ENCODE peak calls at places on chromosomes 11 and 22, in nine cellular contexts. H, K, M, N, Q, O, B, R and L are unnamed samples.

GRCh38 chr11:67033661-67034166 is 10.8 kb downstream of the SYT12 start:
- DNase-seq in M (no peak), K (no peak), R (no peak), B (peak; percentile 99), O (no peak), N (no peak), H (no peak), Q (no peak), L (no peak)

GRCh38 chr11:46686886-46687810 is 13.3 kb downstream of the ARHGAP1 start:
- DNase-seq in N (no peak), B (peak; percentile 91), R (no peak), Q (no peak), K (no peak), M (no peak), H (no peak), O (no peak), L (no peak)

GRCh38 chr22:23818541-23818940 is 20.3 kb downstream of the DERL3 start:
- DNase-seq in B (no peak), Q (no peak), R (peak; percentile 33), M (no peak), O (no peak), H (no peak), N (no peak), K (no peak), L (no peak)

GRCh38 chr11:67649634-67650540 is 643 bp downstream of the ACY3 start:
- DNase-seq in H (no peak), M (no peak), R (no peak), B (no peak), Q (no peak), K (peak; percentile 56), N (no peak), O (no peak), L (no peak)

GRCh38 chr11:22763166-22763565 is 66.4 kb downstream of the SVIP start:
- DNase-seq in M (no peak), Q (no peak), N (no peak), K (no peak), O (no peak), B (no peak), R (no peak), H (no peak), L (no peak)

GRCh38 chr11:31806944-31807790 is 4.0 kb downstream of the PAX6 start:
- DNase-seq in M (no peak), B (no peak), O (no peak), K (no peak), N (no peak), Q (no peak), H (no peak), R (no peak), L (no peak)

GRCh38 chr22:45312856-45313255 is 3.1 kb downstream of the FAM118A start:
- DNase-seq in B (no peak), H (no peak), M (no peak), R (no peak), Q (no peak), O (no peak), N (no peak), K (no peak), L (no peak)

GRCh38 chr11:27242591-27242990 is 120.4 kb downstream of the CCDC34 start:
- DNase-seq in O (no peak), K (no peak), H (no peak), Q (no peak), M (no peak), R (no peak), N (no peak), B (peak; percentile 46), L (no peak)

GRCh38 chr11:103222801-103223200 is 113.6 kb downstream of the DYNC2H1 start:
- DNase-seq in B (peak; percentile 20), R (no peak), Q (no peak), H (no peak), O (no peak), K (no peak), N (no peak), M (no peak), L (no peak)

GRCh38 chr11:3903207-3903896 is 47.9 kb downstream of the STIM1 start:
- DNase-seq in K (no peak), R (no peak), M (no peak), O (no peak), H (no peak), Q (no peak), N (no peak), B (no peak), L (no peak)

GRCh38 chr22:36741204-36741793 is 34.6 kb downstream of the IFT27 start:
- DNase-seq in O (no peak), H (no peak), Q (no peak), R (no peak), K (peak; percentile 10), N (no peak), M (peak; percentile 14), B (no peak), L (no peak)

GRCh38 chr11:7965386-7965785 is at the start of gene NLRP10:
- DNase-seq in Q (no peak), K (no peak), O (no peak), M (no peak), R (no peak), B (peak; percentile 95), H (no peak), N (no peak), L (no peak)

GRCh38 chr11:7967826-7968225 is 2.6 kb upstream of the NLRP10 start:
- DNase-seq in N (no peak), B (peak; percentile 74), H (no peak), M (no peak), Q (no peak), K (no peak), R (no peak), O (no peak), L (no peak)

GRCh38 chr11:7964873-7965272 is 374 bp downstream of the NLRP10 start:
- DNase-seq in O (no peak), H (no peak), M (no peak), K (no peak), B (peak; percentile 90), Q (no peak), N (no peak), R (no peak), L (no peak)

GRCh38 chr11:7968686-7969085 is 3.4 kb upstream of the NLRP10 start:
- DNase-seq in R (no peak), Q (no peak), N (no peak), H (no peak), B (peak; percentile 58), O (no peak), M (no peak), K (no peak), L (no peak)

DNA sequence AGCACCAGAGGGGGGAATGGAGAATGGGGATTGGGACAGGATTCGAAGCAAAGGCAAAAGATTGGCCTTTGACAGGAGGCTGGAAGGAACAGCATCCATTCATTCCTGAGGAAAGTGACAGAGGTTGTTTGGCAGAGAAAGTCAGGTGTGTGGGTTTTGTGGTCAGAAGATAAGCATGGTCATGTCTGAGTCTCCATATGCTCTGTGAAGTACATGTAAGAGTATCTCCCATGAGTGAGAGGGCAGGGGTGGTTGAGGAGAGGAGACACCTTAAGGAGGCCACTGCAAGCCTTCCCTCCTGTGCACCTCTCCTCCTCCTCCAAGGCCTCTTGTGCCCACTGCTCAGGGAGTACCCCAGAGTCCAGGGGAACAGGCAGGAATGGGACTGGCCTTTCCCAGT is 1.9 kb upstream of the NLRP10 start:
- DNase-seq in H (no peak), M (no peak), Q (no peak), O (no peak), R (no peak), B (peak; percentile 52), K (no peak), N (no peak), L (no peak)
- H3K4me1 ChIP-seq in H (no peaks in the 10 kb centered on the region), M (no peaks in the 10 kb centered on the region), Q (no peaks in the 10 kb centered on the region), O (no peaks in the 10 kb centered on the region), R (no peaks in the 10 kb centered on the region), B (peaks cover 32% of the 10 kb centered on the region), K (no peaks in the 10 kb centered on the region), N (no peaks in the 10 kb centered on the region), L (no peaks in the 10 kb centered on the region)

DNA sequence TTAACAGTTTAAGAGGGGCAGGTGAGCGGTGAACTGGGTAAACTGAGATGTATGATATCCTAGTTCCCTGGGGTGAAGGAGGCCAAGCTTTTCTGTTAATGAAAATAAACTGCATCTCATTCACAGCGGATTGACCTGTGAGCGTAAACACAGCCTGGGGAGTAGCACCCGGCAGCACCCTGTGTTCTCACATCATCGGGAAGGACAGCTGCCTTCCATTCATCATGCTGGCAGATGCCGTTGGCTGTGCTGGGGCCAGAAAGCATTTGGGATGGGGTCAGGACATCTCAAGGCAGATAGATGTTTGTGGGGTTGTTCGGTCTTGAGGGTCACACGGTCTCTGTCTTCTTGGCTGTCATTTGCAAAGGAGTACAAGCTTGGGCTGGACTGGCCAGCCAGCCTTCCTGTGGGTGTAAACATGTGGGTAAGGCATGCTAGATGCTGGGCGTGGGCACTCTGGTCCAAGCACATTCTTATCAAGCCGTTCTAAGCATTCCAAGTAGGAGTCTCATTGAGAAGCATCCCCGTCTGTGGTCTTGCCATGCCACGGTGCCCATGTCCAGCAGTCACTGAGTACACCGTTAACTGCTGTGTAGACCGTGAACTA is 81.3 kb downstream of the TBC1D22A start:
- DNase-seq in B (peak; percentile 45), M (no peak), O (no peak), R (no peak), N (no peak), K (no peak), H (no peak), Q (no peak), L (no peak)
- H3K27ac ChIP-seq in B (no peak overlapping the region), M (no peak overlapping the region), O (no peak overlapping the region), R (no peak overlapping the region), N (no peak overlapping the region), K (no peak overlapping the region), H (no peak overlapping the region), Q (no peak overlapping the region), L (no peak overlapping the region)

GRCh38 chr11:2362414-2362813 is 14.7 kb upstream of the CD81 start:
- DNase-seq in M (peak; percentile 34), K (no peak), O (no peak), R (no peak), H (no peak), Q (no peak), B (no peak), N (no peak), L (no peak)

GRCh38 chr11:2363130-2363529 is 14.0 kb upstream of the CD81 start:
- DNase-seq in H (no peak), K (no peak), B (no peak), Q (no peak), O (no peak), M (peak; percentile 25), N (no peak), R (no peak), L (no peak)

GRCh38 chr11:2361565-2361964 is 15.5 kb upstream of the CD81 start:
- DNase-seq in M (no peak), Q (no peak), R (no peak), K (no peak), O (no peak), N (no peak), B (no peak), H (no peak), L (no peak)

GRCh38 chr11:2365571-2366210 is 11.4 kb upstream of the CD81 start:
- DNase-seq in N (no peak), M (no peak), R (peak; percentile 51), O (no peak), K (no peak), H (no peak), Q (no peak), B (no peak), L (no peak)

GRCh38 chr11:2363816-2364370 is 13.2 kb upstream of the CD81 start:
- DNase-seq in R (no peak), B (no peak), M (no peak), H (no peak), K (no peak), N (no peak), O (no peak), Q (no peak), L (no peak)
- H3K4me1 ChIP-seq in R (peaks cover 14% of the 10 kb centered on the region), B (no peaks in the 10 kb centered on the region), M (no peaks in the 10 kb centered on the region), H (no peaks in the 10 kb centered on the region), K (peaks cover 10% of the 10 kb centered on the region), N (no peaks in the 10 kb centered on the region), O (peaks cover 3% of the 10 kb centered on the region), Q (no peaks in the 10 kb centered on the region), L (no peaks in the 10 kb centered on the region)

GRCh38 chr11:73975479-73975757 is 7.2 kb downstream of the UCP2 start:
- DNase-seq in K (peak; percentile 45), O (no peak), B (no peak), M (peak; percentile 47), N (no peak), H (no peak), R (peak; percentile 62), Q (no peak), L (no peak)
- H3K27ac ChIP-seq in K (no peak overlapping the region), O (no peak overlapping the region), B (no peak overlapping the region), M (no peak overlapping the region), N (peak overlapping the region; percentile 54), H (no peak overlapping the region), R (peak overlapping the region; percentile 97), Q (peak overlapping the region; percentile 97), L (peak overlapping the region; percentile 59)